ENCODE peak calls at places on chromosomes 13 and 19, in seven cellular contexts. Q is progenitor cell of endocrine pancreas, X is dorsolateral prefrontal cortex, A is fibroblast of pulmonary artery, N is mesendoderm, K is amygdala, T is AG04449. E is an unnamed sample.

GRCh38 chr13:112894673-112895481 is 74.1 kb upstream of the MCF2L start:
- DNase-seq in Q (peak; percentile 37), X (peak; percentile 41), A (no peak), N (no peak), K (no peak), T (no peak), E (no peak)

GRCh38 chr13:106038752-106039151 is 496.7 kb downstream of the EFNB2 start:
- DNase-seq in Q (no peak), X (no peak), A (peak; percentile 73), N (no peak), K (no peak), T (peak; percentile 74), E (no peak)

GRCh38 chr13:89846890-89847585 is 1500.4 kb upstream of the MIR17HG start:
- DNase-seq in Q (no peak), X (no peak), A (peak; percentile 53), N (no peak), K (no peak), T (no peak), E (no peak)

GRCh38 chr13:99040536-99041141 is 62.8 kb upstream of the DOCK9 start:
- DNase-seq in Q (no peak), X (no peak), A (no peak), N (no peak), K (no peak), T (no peak), E (no peak)

GRCh38 chr13:21478881-21479808 is 20.0 kb upstream of the ZDHHC20 start:
- DNase-seq in Q (no peak), X (no peak), A (peak; percentile 88), N (peak; percentile 80), K (no peak), T (peak; percentile 23), E (peak; percentile 60)

GRCh38 chr13:45325806-45326205 is 15.2 kb downstream of the TPT1 start:
- DNase-seq in Q (no peak), X (peak; percentile 67), A (peak; percentile 85), N (no peak), K (peak; percentile 52), T (no peak), E (no peak)

GRCh38 chr13:106246817-106247216 is 288.6 kb downstream of the EFNB2 start:
- DNase-seq in Q (no peak), X (no peak), A (no peak), N (no peak), K (no peak), T (no peak), E (no peak)

GRCh38 chr19:10339380-10339960 is at the start of gene ICAM3:
- DNase-seq in Q (no peak), X (no peak), A (no peak), N (no peak), K (no peak), T (no peak), E (peak; percentile 81)

GRCh38 chr19:7512400-7512851 is 3.5 kb upstream of the ZNF358 start:
- DNase-seq in Q (no peak), X (no peak), A (no peak), N (peak; percentile 85), K (no peak), T (no peak), E (no peak)

GRCh38 chr19:13621413-13621812 is 115.1 kb upstream of the CACNA1A start:
- DNase-seq in Q (no peak), X (no peak), A (peak; percentile 10), N (peak; percentile 89), K (peak; percentile 4), T (peak; percentile 67), E (peak; percentile 11)

GRCh38 chr19:46834984-46835383 is 15.7 kb downstream of the AP2S1 start:
- DNase-seq in Q (no peak), X (no peak), A (no peak), N (no peak), K (no peak), T (no peak), E (no peak)

GRCh38 chr13:48448963-48449614 is 36.2 kb upstream of the LPAR6 start:
- DNase-seq in Q (no peak), X (no peak), A (peak; percentile 89), N (no peak), K (no peak), T (no peak), E (no peak)

GRCh38 chr13:32955881-32956594 is 60.2 kb upstream of the KL start:
- DNase-seq in Q (no peak), X (no peak), A (no peak), N (no peak), K (no peak), T (no peak), E (no peak)

GRCh38 chr19:55720214-55720746 is 17.9 kb downstream of the NLRP9 start:
- DNase-seq in Q (no peak), X (no peak), A (no peak), N (no peak), K (no peak), T (no peak), E (no peak)

GRCh38 chr19:34269968-34270621 is 15.7 kb downstream of the GARRE1 start:
- DNase-seq in Q (no peak), X (no peak), A (peak; percentile 92), N (peak; percentile 98), K (peak; percentile 58), T (no peak), E (peak; percentile 69)

GRCh38 chr13:33217256-33217655 is 68.3 kb downstream of the STARD13 start:
- DNase-seq in Q (no peak), X (no peak), A (no peak), N (no peak), K (no peak), T (no peak), E (no peak)

GRCh38 chr13:32537580-32538233 is 888 bp downstream of the N4BP2L2 start:
- DNase-seq in Q (peak; percentile 12), X (peak; percentile 48), A (peak; percentile 19), N (peak; percentile 40), K (peak; percentile 51), T (no peak), E (peak; percentile 71)

GRCh38 chr13:84137292-84137691 is 255.0 kb upstream of the SLITRK1 start:
- DNase-seq in Q (no peak), X (no peak), A (no peak), N (no peak), K (no peak), T (no peak), E (peak; percentile 87)

GRCh38 chr13:26810095-26810494 is 49.5 kb upstream of the GPR12 start:
- DNase-seq in Q (no peak), X (no peak), A (no peak), N (no peak), K (no peak), T (no peak), E (no peak)